ENCODE peak calls at places on chromosomes 13 and 19, in eight cellular contexts. C is endothelial cell of umbilical vein, L is small intestine, P is NCI-H1048, Q is AG09319, G is NCI-H82, X is T-cell, V is tibial nerve. M is an unnamed sample.

GRCh38 chr13:33260168-33261098 is 25.1 kb downstream of the STARD13 start:
- DNase-seq in C (no peak), L (peak; percentile 48), P (no peak), Q (no peak), G (no peak), X (no peak), V (no peak), M (peak; percentile 77)

GRCh38 chr19:30385174-30385573 is 13.0 kb downstream of the ZNF536 start:
- DNase-seq in C (no peak), L (no peak), P (no peak), Q (no peak), G (no peak), X (no peak), V (no peak), M (no peak)

GRCh38 chr13:98267080-98267912 is 90.2 kb upstream of the RNF113B start:
- DNase-seq in C (peak; percentile 50), L (peak; percentile 61), P (no peak), Q (no peak), G (no peak), X (no peak), V (peak; percentile 10), M (peak; percentile 60)

GRCh38 chr13:20570540-20570939 is 3.6 kb downstream of the IFT88 start:
- DNase-seq in C (no peak), L (no peak), P (no peak), Q (no peak), G (no peak), X (no peak), V (no peak), M (peak; percentile 76)

GRCh38 chr13:30739646-30740642 is 4.6 kb downstream of the ALOX5AP start:
- DNase-seq in C (peak; percentile 64), L (peak; percentile 77), P (no peak), Q (no peak), G (no peak), X (peak; percentile 48), V (no peak), M (peak; percentile 90)

GRCh38 chr19:42471554-42472249 is 29.0 kb upstream of the CXCL17 start:
- DNase-seq in C (no peak), L (no peak), P (no peak), Q (no peak), G (no peak), X (no peak), V (no peak), M (peak; percentile 19)

GRCh38 chr19:11560404-11560988 is 1.5 kb upstream of the ELOF1 start:
- DNase-seq in C (peak; percentile 78), L (peak; percentile 54), P (no peak), Q (peak; percentile 40), G (peak; percentile 91), X (peak; percentile 49), V (no peak), M (peak; percentile 76)

GRCh38 chr19:14758816-14759215 is 19.5 kb downstream of the ADGRE2 start:
- DNase-seq in C (no peak), L (peak; percentile 10), P (peak; percentile 61), Q (no peak), G (no peak), X (no peak), V (no peak), M (no peak)

GRCh38 chr19:6822311-6822670 is 49.8 kb downstream of the VAV1 start:
- DNase-seq in C (no peak), L (no peak), P (no peak), Q (no peak), G (no peak), X (no peak), V (no peak), M (no peak)

GRCh38 chr13:25977216-25977615 is 74.6 kb downstream of the SHISA2 start:
- DNase-seq in C (peak; percentile 70), L (no peak), P (no peak), Q (no peak), G (peak; percentile 95), X (no peak), V (no peak), M (no peak)

GRCh38 chr13:39565036-39565949 is 37.7 kb downstream of the LHFPL6 start:
- DNase-seq in C (peak; percentile 70), L (no peak), P (peak; percentile 37), Q (peak; percentile 46), G (no peak), X (no peak), V (no peak), M (peak; percentile 86)

GRCh38 chr13:94209110-94209509 is 270.4 kb downstream of the DCT start:
- DNase-seq in C (no peak), L (no peak), P (peak; percentile 83), Q (no peak), G (no peak), X (no peak), V (no peak), M (peak; percentile 26)

GRCh38 chr19:11096210-11096841 is 7.1 kb downstream of the LDLR start:
- DNase-seq in C (peak; percentile 88), L (peak; percentile 52), P (no peak), Q (peak; percentile 87), G (no peak), X (no peak), V (no peak), M (peak; percentile 60)

GRCh38 chr13:81577601-81578000 is 1236.7 kb upstream of the SPRY2 start:
- DNase-seq in C (no peak), L (no peak), P (no peak), Q (no peak), G (no peak), X (no peak), V (no peak), M (no peak)

GRCh38 chr19:38687837-38688378 is 40.5 kb downstream of the ACTN4 start:
- DNase-seq in C (no peak), L (no peak), P (no peak), Q (no peak), G (no peak), X (no peak), V (no peak), M (no peak)

GRCh38 chr19:29593869-29594268 is 12.2 kb upstream of the POP4 start:
- DNase-seq in C (no peak), L (no peak), P (no peak), Q (no peak), G (no peak), X (no peak), V (no peak), M (no peak)

GRCh38 chr13:107867701-107868661 is 347.4 kb downstream of the LIG4 start:
- DNase-seq in C (peak; percentile 64), L (no peak), P (peak; percentile 25), Q (no peak), G (peak; percentile 85), X (no peak), V (no peak), M (peak; percentile 36)

GRCh38 chr19:3176715-3177501 is 1.7 kb upstream of the S1PR4 start:
- DNase-seq in C (no peak), L (peak; percentile 62), P (no peak), Q (no peak), G (no peak), X (peak; percentile 60), V (no peak), M (peak; percentile 55)

GRCh38 chr13:58946274-58946673 is 1217.5 kb downstream of the DIAPH3 start:
- DNase-seq in C (no peak), L (no peak), P (no peak), Q (no peak), G (no peak), X (no peak), V (no peak), M (no peak)

GRCh38 chr13:20424559-20424852 is 101.2 kb downstream of the CRYL1 start:
- DNase-seq in C (no peak), L (no peak), P (no peak), Q (no peak), G (no peak), X (no peak), V (no peak), M (no peak)

GRCh38 chr19:3687774-3688706 is 12.2 kb downstream of the PIP5K1C start:
- DNase-seq in C (no peak), L (peak; percentile 65), P (no peak), Q (no peak), G (no peak), X (no peak), V (no peak), M (no peak)

GRCh38 chr19:15911599-15912237 is 13.8 kb upstream of the CYP4F2 start:
- DNase-seq in C (no peak), L (no peak), P (no peak), Q (no peak), G (no peak), X (no peak), V (no peak), M (no peak)

GRCh38 chr13:101892296-101892695 is 439.8 kb downstream of the ITGBL1 start:
- DNase-seq in C (no peak), L (no peak), P (no peak), Q (no peak), G (peak; percentile 57), X (no peak), V (no peak), M (no peak)

GRCh38 chr19:13795595-13796300 is 505 bp downstream of the ZSWIM4 start:
- DNase-seq in C (peak; percentile 25), L (no peak), P (no peak), Q (no peak), G (no peak), X (no peak), V (no peak), M (no peak)

GRCh38 chr13:47484564-47484963 is 516.5 kb downstream of the SUCLA2 start:
- DNase-seq in C (no peak), L (no peak), P (no peak), Q (peak; percentile 40), G (no peak), X (no peak), V (no peak), M (peak; percentile 70)

GRCh38 chr19:33273881-33274662 is 28.3 kb downstream of the CEBPA start:
- DNase-seq in C (peak; percentile 2), L (peak; percentile 81), P (no peak), Q (peak; percentile 62), G (no peak), X (no peak), V (peak; percentile 61), M (peak; percentile 81)

M was measured in fibroblast of villous mesenchyme.